ENCODE peak calls at places on chromosomes 16 and 17, in seven cellular contexts. One of them, this sample, is unnamed.

GRCh38 chr16:3188925-3189825 is 1.2 kb downstream of the OR1F1 start:
- DNase-seq in NCI-H345: peak; percentile 53
- DNase-seq in GM18507: no peak
- DNase-seq in choroid plexus epithelial cell: peak; percentile 58
- DNase-seq in ascending aorta: no peak
- DNase-seq in stimulated activated CD8-positive, alpha-beta memory T cell treated with anti-CD3 and anti-CD28 coated beads, Interleukin-15, amount 100 ng/mL, for 24 hours: no peak
- DNase-seq in lower lobe of right lung: no peak
- DNase-seq in this sample: peak; percentile 52

GRCh38 chr16:27769561-27770222 is 219.7 kb downstream of the KATNIP start:
- DNase-seq in NCI-H345: no peak
- DNase-seq in GM18507: no peak
- DNase-seq in choroid plexus epithelial cell: peak; percentile 91
- DNase-seq in ascending aorta: no peak
- DNase-seq in stimulated activated CD8-positive, alpha-beta memory T cell treated with anti-CD3 and anti-CD28 coated beads, Interleukin-15, amount 100 ng/mL, for 24 hours: no peak
- DNase-seq in lower lobe of right lung: peak; percentile 24
- DNase-seq in this sample: peak; percentile 55

GRCh38 chr17:7814969-7815368 is 19.0 kb upstream of the KDM6B start:
- DNase-seq in NCI-H345: no peak
- DNase-seq in GM18507: no peak
- DNase-seq in choroid plexus epithelial cell: no peak
- DNase-seq in ascending aorta: no peak
- DNase-seq in stimulated activated CD8-positive, alpha-beta memory T cell treated with anti-CD3 and anti-CD28 coated beads, Interleukin-15, amount 100 ng/mL, for 24 hours: no peak
- DNase-seq in lower lobe of right lung: no peak
- DNase-seq in this sample: no peak

GRCh38 chr17:80055597-80055996 is 19.2 kb downstream of the CCDC40 start:
- DNase-seq in NCI-H345: no peak
- DNase-seq in GM18507: no peak
- DNase-seq in choroid plexus epithelial cell: no peak
- DNase-seq in ascending aorta: no peak
- DNase-seq in stimulated activated CD8-positive, alpha-beta memory T cell treated with anti-CD3 and anti-CD28 coated beads, Interleukin-15, amount 100 ng/mL, for 24 hours: no peak
- DNase-seq in lower lobe of right lung: no peak
- DNase-seq in this sample: no peak

GRCh38 chr16:3292604-3293003 is 9.3 kb downstream of the ZNF263 start:
- DNase-seq in NCI-H345: no peak
- DNase-seq in GM18507: no peak
- DNase-seq in choroid plexus epithelial cell: peak; percentile 5
- DNase-seq in ascending aorta: no peak
- DNase-seq in stimulated activated CD8-positive, alpha-beta memory T cell treated with anti-CD3 and anti-CD28 coated beads, Interleukin-15, amount 100 ng/mL, for 24 hours: no peak
- DNase-seq in lower lobe of right lung: no peak
- DNase-seq in this sample: no peak

GRCh38 chr16:88978608-88979346 is 1.8 kb upstream of the CBFA2T3 start:
- DNase-seq in NCI-H345: no peak
- DNase-seq in GM18507: peak; percentile 61
- DNase-seq in choroid plexus epithelial cell: no peak
- DNase-seq in ascending aorta: no peak
- DNase-seq in stimulated activated CD8-positive, alpha-beta memory T cell treated with anti-CD3 and anti-CD28 coated beads, Interleukin-15, amount 100 ng/mL, for 24 hours: no peak
- DNase-seq in lower lobe of right lung: no peak
- DNase-seq in this sample: no peak

GRCh38 chr16:20897253-20897896 is 2.8 kb downstream of the DCUN1D3 start:
- DNase-seq in NCI-H345: no peak
- DNase-seq in GM18507: no peak
- DNase-seq in choroid plexus epithelial cell: peak; percentile 81
- DNase-seq in ascending aorta: no peak
- DNase-seq in stimulated activated CD8-positive, alpha-beta memory T cell treated with anti-CD3 and anti-CD28 coated beads, Interleukin-15, amount 100 ng/mL, for 24 hours: no peak
- DNase-seq in lower lobe of right lung: no peak
- DNase-seq in this sample: no peak

GRCh38 chr16:81562174-81562849 is 117.7 kb downstream of the CMIP start:
- DNase-seq in NCI-H345: no peak
- DNase-seq in GM18507: no peak
- DNase-seq in choroid plexus epithelial cell: no peak
- DNase-seq in ascending aorta: no peak
- DNase-seq in stimulated activated CD8-positive, alpha-beta memory T cell treated with anti-CD3 and anti-CD28 coated beads, Interleukin-15, amount 100 ng/mL, for 24 hours: no peak
- DNase-seq in lower lobe of right lung: peak; percentile 50
- DNase-seq in this sample: no peak

GRCh38 chr17:78915872-78916632 is 9.1 kb downstream of the TIMP2 start:
- DNase-seq in NCI-H345: peak; percentile 7
- DNase-seq in GM18507: no peak
- DNase-seq in choroid plexus epithelial cell: peak; percentile 65
- DNase-seq in ascending aorta: no peak
- DNase-seq in stimulated activated CD8-positive, alpha-beta memory T cell treated with anti-CD3 and anti-CD28 coated beads, Interleukin-15, amount 100 ng/mL, for 24 hours: no peak
- DNase-seq in lower lobe of right lung: peak; percentile 70
- DNase-seq in this sample: no peak

GRCh38 chr16:80147021-80147680 is 393.6 kb upstream of the DYNLRB2 start:
- DNase-seq in NCI-H345: no peak
- DNase-seq in GM18507: no peak
- DNase-seq in choroid plexus epithelial cell: no peak
- DNase-seq in ascending aorta: no peak
- DNase-seq in stimulated activated CD8-positive, alpha-beta memory T cell treated with anti-CD3 and anti-CD28 coated beads, Interleukin-15, amount 100 ng/mL, for 24 hours: no peak
- DNase-seq in lower lobe of right lung: no peak
- DNase-seq in this sample: no peak

GRCh38 chr16:50068550-50068949 is 2.8 kb downstream of the HEATR3 start:
- DNase-seq in NCI-H345: no peak
- DNase-seq in GM18507: no peak
- DNase-seq in choroid plexus epithelial cell: peak; percentile 95
- DNase-seq in ascending aorta: no peak
- DNase-seq in stimulated activated CD8-positive, alpha-beta memory T cell treated with anti-CD3 and anti-CD28 coated beads, Interleukin-15, amount 100 ng/mL, for 24 hours: no peak
- DNase-seq in lower lobe of right lung: no peak
- DNase-seq in this sample: no peak

GRCh38 chr16:83895942-83896341 is 3.0 kb upstream of the MLYCD start:
- DNase-seq in NCI-H345: no peak
- DNase-seq in GM18507: no peak
- DNase-seq in choroid plexus epithelial cell: no peak
- DNase-seq in ascending aorta: no peak
- DNase-seq in stimulated activated CD8-positive, alpha-beta memory T cell treated with anti-CD3 and anti-CD28 coated beads, Interleukin-15, amount 100 ng/mL, for 24 hours: no peak
- DNase-seq in lower lobe of right lung: no peak
- DNase-seq in this sample: no peak

GRCh38 chr17:19724501-19725420 is 8.4 kb upstream of the SLC47A2 start:
- DNase-seq in NCI-H345: no peak
- DNase-seq in GM18507: no peak
- DNase-seq in choroid plexus epithelial cell: no peak
- DNase-seq in ascending aorta: peak; percentile 47
- DNase-seq in stimulated activated CD8-positive, alpha-beta memory T cell treated with anti-CD3 and anti-CD28 coated beads, Interleukin-15, amount 100 ng/mL, for 24 hours: peak; percentile 6
- DNase-seq in lower lobe of right lung: peak; percentile 92
- DNase-seq in this sample: no peak

GRCh38 chr16:84683691-84684591 is 15.9 kb upstream of the USP10 start:
- DNase-seq in NCI-H345: no peak
- DNase-seq in GM18507: no peak
- DNase-seq in choroid plexus epithelial cell: no peak
- DNase-seq in ascending aorta: no peak
- DNase-seq in stimulated activated CD8-positive, alpha-beta memory T cell treated with anti-CD3 and anti-CD28 coated beads, Interleukin-15, amount 100 ng/mL, for 24 hours: no peak
- DNase-seq in lower lobe of right lung: no peak
- DNase-seq in this sample: no peak

GRCh38 chr17:40087049-40087794 is 13.2 kb downstream of the NR1D1 start:
- DNase-seq in NCI-H345: no peak
- DNase-seq in GM18507: no peak
- DNase-seq in choroid plexus epithelial cell: no peak
- DNase-seq in ascending aorta: no peak
- DNase-seq in stimulated activated CD8-positive, alpha-beta memory T cell treated with anti-CD3 and anti-CD28 coated beads, Interleukin-15, amount 100 ng/mL, for 24 hours: no peak
- DNase-seq in lower lobe of right lung: no peak
- DNase-seq in this sample: no peak

GRCh38 chr17:49388290-49388640 is 26.2 kb upstream of the ZNF652 start:
- DNase-seq in NCI-H345: no peak
- DNase-seq in GM18507: no peak
- DNase-seq in choroid plexus epithelial cell: no peak
- DNase-seq in ascending aorta: no peak
- DNase-seq in stimulated activated CD8-positive, alpha-beta memory T cell treated with anti-CD3 and anti-CD28 coated beads, Interleukin-15, amount 100 ng/mL, for 24 hours: no peak
- DNase-seq in lower lobe of right lung: no peak
- DNase-seq in this sample: no peak

GRCh38 chr17:78883090-78883532 is 19.9 kb downstream of the CEP295NL start:
- DNase-seq in NCI-H345: no peak
- DNase-seq in GM18507: no peak
- DNase-seq in choroid plexus epithelial cell: peak; percentile 78
- DNase-seq in ascending aorta: peak; percentile 77
- DNase-seq in stimulated activated CD8-positive, alpha-beta memory T cell treated with anti-CD3 and anti-CD28 coated beads, Interleukin-15, amount 100 ng/mL, for 24 hours: no peak
- DNase-seq in lower lobe of right lung: peak; percentile 85
- DNase-seq in this sample: no peak

GRCh38 chr16:386641-387156 is 4.9 kb upstream of the PGAP6 start:
- DNase-seq in NCI-H345: no peak
- DNase-seq in GM18507: no peak
- DNase-seq in choroid plexus epithelial cell: no peak
- DNase-seq in ascending aorta: no peak
- DNase-seq in stimulated activated CD8-positive, alpha-beta memory T cell treated with anti-CD3 and anti-CD28 coated beads, Interleukin-15, amount 100 ng/mL, for 24 hours: no peak
- DNase-seq in lower lobe of right lung: no peak
- DNase-seq in this sample: no peak

GRCh38 chr16:12087901-12088364 is 111.4 kb downstream of the SNX29 start:
- DNase-seq in NCI-H345: peak; percentile 62
- DNase-seq in GM18507: no peak
- DNase-seq in choroid plexus epithelial cell: no peak
- DNase-seq in ascending aorta: no peak
- DNase-seq in stimulated activated CD8-positive, alpha-beta memory T cell treated with anti-CD3 and anti-CD28 coated beads, Interleukin-15, amount 100 ng/mL, for 24 hours: no peak
- DNase-seq in lower lobe of right lung: peak; percentile 65
- DNase-seq in this sample: peak; percentile 70

GRCh38 chr17:48191362-48191761 is 83.8 kb downstream of the SNX11 start:
- DNase-seq in NCI-H345: no peak
- DNase-seq in GM18507: no peak
- DNase-seq in choroid plexus epithelial cell: no peak
- DNase-seq in ascending aorta: no peak
- DNase-seq in stimulated activated CD8-positive, alpha-beta memory T cell treated with anti-CD3 and anti-CD28 coated beads, Interleukin-15, amount 100 ng/mL, for 24 hours: no peak
- DNase-seq in lower lobe of right lung: no peak
- DNase-seq in this sample: no peak

GRCh38 chr17:61619493-61619892 is 28.5 kb upstream of the NACA2 start:
- DNase-seq in NCI-H345: no peak
- DNase-seq in GM18507: no peak
- DNase-seq in choroid plexus epithelial cell: peak; percentile 5
- DNase-seq in ascending aorta: no peak
- DNase-seq in stimulated activated CD8-positive, alpha-beta memory T cell treated with anti-CD3 and anti-CD28 coated beads, Interleukin-15, amount 100 ng/mL, for 24 hours: no peak
- DNase-seq in lower lobe of right lung: no peak
- DNase-seq in this sample: no peak

GRCh38 chr17:9772658-9773057 is 18.7 kb downstream of the DHRS7C start:
- DNase-seq in NCI-H345: no peak
- DNase-seq in GM18507: no peak
- DNase-seq in choroid plexus epithelial cell: no peak
- DNase-seq in ascending aorta: no peak
- DNase-seq in stimulated activated CD8-positive, alpha-beta memory T cell treated with anti-CD3 and anti-CD28 coated beads, Interleukin-15, amount 100 ng/mL, for 24 hours: no peak
- DNase-seq in lower lobe of right lung: no peak
- DNase-seq in this sample: no peak

GRCh38 chr16:31354394-31355291 is at the start of gene ITGAX:
- DNase-seq in NCI-H345: no peak
- DNase-seq in GM18507: no peak
- DNase-seq in choroid plexus epithelial cell: peak; percentile 42
- DNase-seq in ascending aorta: peak; percentile 48
- DNase-seq in stimulated activated CD8-positive, alpha-beta memory T cell treated with anti-CD3 and anti-CD28 coated beads, Interleukin-15, amount 100 ng/mL, for 24 hours: peak; percentile 31
- DNase-seq in lower lobe of right lung: peak; percentile 91
- DNase-seq in this sample: no peak

GRCh38 chr16:22296225-22297113 is 740 bp upstream of the POLR3E start:
- DNase-seq in NCI-H345: peak; percentile 42
- DNase-seq in GM18507: no peak
- DNase-seq in choroid plexus epithelial cell: no peak
- DNase-seq in ascending aorta: no peak
- DNase-seq in stimulated activated CD8-positive, alpha-beta memory T cell treated with anti-CD3 and anti-CD28 coated beads, Interleukin-15, amount 100 ng/mL, for 24 hours: no peak
- DNase-seq in lower lobe of right lung: no peak
- DNase-seq in this sample: no peak

GRCh38 chr16:22924492-22924891 is 110.5 kb downstream of the HS3ST2 start:
- DNase-seq in NCI-H345: no peak
- DNase-seq in GM18507: no peak
- DNase-seq in choroid plexus epithelial cell: no peak
- DNase-seq in ascending aorta: no peak
- DNase-seq in stimulated activated CD8-positive, alpha-beta memory T cell treated with anti-CD3 and anti-CD28 coated beads, Interleukin-15, amount 100 ng/mL, for 24 hours: no peak
- DNase-seq in lower lobe of right lung: no peak
- DNase-seq in this sample: no peak

GRCh38 chr16:64308721-64309120 is 813.1 kb downstream of the CDH11 start:
- DNase-seq in NCI-H345: no peak
- DNase-seq in GM18507: no peak
- DNase-seq in choroid plexus epithelial cell: no peak
- DNase-seq in ascending aorta: no peak
- DNase-seq in stimulated activated CD8-positive, alpha-beta memory T cell treated with anti-CD3 and anti-CD28 coated beads, Interleukin-15, amount 100 ng/mL, for 24 hours: no peak
- DNase-seq in lower lobe of right lung: no peak
- DNase-seq in this sample: no peak

GRCh38 chr16:74019608-74020007 is 277.0 kb upstream of the PSMD7 start:
- DNase-seq in NCI-H345: peak; percentile 31
- DNase-seq in GM18507: no peak
- DNase-seq in choroid plexus epithelial cell: no peak
- DNase-seq in ascending aorta: no peak
- DNase-seq in stimulated activated CD8-positive, alpha-beta memory T cell treated with anti-CD3 and anti-CD28 coated beads, Interleukin-15, amount 100 ng/mL, for 24 hours: no peak
- DNase-seq in lower lobe of right lung: no peak
- DNase-seq in this sample: no peak

GRCh38 chr17:74842146-74842598 is 17.5 kb downstream of the GRIN2C start:
- DNase-seq in NCI-H345: no peak
- DNase-seq in GM18507: no peak
- DNase-seq in choroid plexus epithelial cell: no peak
- DNase-seq in ascending aorta: no peak
- DNase-seq in stimulated activated CD8-positive, alpha-beta memory T cell treated with anti-CD3 and anti-CD28 coated beads, Interleukin-15, amount 100 ng/mL, for 24 hours: no peak
- DNase-seq in lower lobe of right lung: no peak
- DNase-seq in this sample: peak; percentile 70

GRCh38 chr16:17374668-17375255 is 96.0 kb downstream of the XYLT1 start:
- DNase-seq in NCI-H345: no peak
- DNase-seq in GM18507: no peak
- DNase-seq in choroid plexus epithelial cell: no peak
- DNase-seq in ascending aorta: no peak
- DNase-seq in stimulated activated CD8-positive, alpha-beta memory T cell treated with anti-CD3 and anti-CD28 coated beads, Interleukin-15, amount 100 ng/mL, for 24 hours: no peak
- DNase-seq in lower lobe of right lung: no peak
- DNase-seq in this sample: no peak

GRCh38 chr17:15414502-15415348 is 52.7 kb downstream of the CDRT4 start:
- DNase-seq in NCI-H345: no peak
- DNase-seq in GM18507: no peak
- DNase-seq in choroid plexus epithelial cell: no peak
- DNase-seq in ascending aorta: no peak
- DNase-seq in stimulated activated CD8-positive, alpha-beta memory T cell treated with anti-CD3 and anti-CD28 coated beads, Interleukin-15, amount 100 ng/mL, for 24 hours: no peak
- DNase-seq in lower lobe of right lung: peak; percentile 74
- DNase-seq in this sample: peak; percentile 17

GRCh38 chr16:3259097-3259496 is 2.7 kb upstream of the MEFV start:
- DNase-seq in NCI-H345: no peak
- DNase-seq in GM18507: no peak
- DNase-seq in choroid plexus epithelial cell: no peak
- DNase-seq in ascending aorta: peak; percentile 23
- DNase-seq in stimulated activated CD8-positive, alpha-beta memory T cell treated with anti-CD3 and anti-CD28 coated beads, Interleukin-15, amount 100 ng/mL, for 24 hours: no peak
- DNase-seq in lower lobe of right lung: no peak
- DNase-seq in this sample: no peak

GRCh38 chr17:48502901-48503300 is 27.9 kb downstream of the HOXB1 start:
- DNase-seq in NCI-H345: no peak
- DNase-seq in GM18507: no peak
- DNase-seq in choroid plexus epithelial cell: no peak
- DNase-seq in ascending aorta: no peak
- DNase-seq in stimulated activated CD8-positive, alpha-beta memory T cell treated with anti-CD3 and anti-CD28 coated beads, Interleukin-15, amount 100 ng/mL, for 24 hours: no peak
- DNase-seq in lower lobe of right lung: no peak
- DNase-seq in this sample: peak; percentile 51

GRCh38 chr17:74012465-74012864 is 191.0 kb upstream of the RPL38 start:
- DNase-seq in NCI-H345: peak; percentile 83
- DNase-seq in GM18507: no peak
- DNase-seq in choroid plexus epithelial cell: no peak
- DNase-seq in ascending aorta: no peak
- DNase-seq in stimulated activated CD8-positive, alpha-beta memory T cell treated with anti-CD3 and anti-CD28 coated beads, Interleukin-15, amount 100 ng/mL, for 24 hours: no peak
- DNase-seq in lower lobe of right lung: no peak
- DNase-seq in this sample: peak; percentile 52

GRCh38 chr16:56202036-56202435 is 10.7 kb downstream of the GNAO1 start:
- DNase-seq in NCI-H345: no peak
- DNase-seq in GM18507: no peak
- DNase-seq in choroid plexus epithelial cell: no peak
- DNase-seq in ascending aorta: no peak
- DNase-seq in stimulated activated CD8-positive, alpha-beta memory T cell treated with anti-CD3 and anti-CD28 coated beads, Interleukin-15, amount 100 ng/mL, for 24 hours: no peak
- DNase-seq in lower lobe of right lung: no peak
- DNase-seq in this sample: no peak

GRCh38 chr16:82653550-82654511 is 27.1 kb downstream of the CDH13 start:
- DNase-seq in NCI-H345: no peak
- DNase-seq in GM18507: peak; percentile 33
- DNase-seq in choroid plexus epithelial cell: peak; percentile 96
- DNase-seq in ascending aorta: no peak
- DNase-seq in stimulated activated CD8-positive, alpha-beta memory T cell treated with anti-CD3 and anti-CD28 coated beads, Interleukin-15, amount 100 ng/mL, for 24 hours: no peak
- DNase-seq in lower lobe of right lung: no peak
- DNase-seq in this sample: no peak

This sample was measured in WERI-Rb-1.